ENCODE peak calls at places on chromosomes 7 and 10, in six cellular contexts. One of them, this sample, is unnamed.

GRCh38 chr7:37920619-37921339 is at the start of gene EPDR1:
- DNase-seq in activated CD4-positive, CD25-positive, alpha-beta regulatory T cell: no peak
- DNase-seq in left colon: peak
- DNase-seq in stomach: no peak
- DNase-seq in T-helper 9 cell: no peak
- DNase-seq in hippocampal formation: peak
- DNase-seq in this sample: peak

GRCh38 chr10:64182671-64183070 is 661.5 kb downstream of the REEP3 start:
- DNase-seq in stomach: no peak
- DNase-seq in T-helper 9 cell: no peak
- DNase-seq in hippocampal formation: no peak
- DNase-seq in left colon: no peak
- DNase-seq in activated CD4-positive, CD25-positive, alpha-beta regulatory T cell: no peak
- DNase-seq in this sample: no peak

GRCh38 chr10:46040004-46040403 is 6.1 kb downstream of the MSMB start:
- DNase-seq in hippocampal formation: no peak
- DNase-seq in left colon: no peak
- DNase-seq in T-helper 9 cell: no peak
- DNase-seq in activated CD4-positive, CD25-positive, alpha-beta regulatory T cell: no peak
- DNase-seq in stomach: no peak
- DNase-seq in this sample: no peak

GRCh38 chr10:28768227-28768626 is 90.9 kb downstream of the BAMBI start:
- DNase-seq in T-helper 9 cell: no peak
- DNase-seq in hippocampal formation: peak
- DNase-seq in stomach: no peak
- DNase-seq in left colon: no peak
- DNase-seq in activated CD4-positive, CD25-positive, alpha-beta regulatory T cell: no peak
- DNase-seq in this sample: no peak

GRCh38 chr10:15540729-15541128 is 169.6 kb upstream of the FAM171A1 start:
- DNase-seq in activated CD4-positive, CD25-positive, alpha-beta regulatory T cell: no peak
- DNase-seq in left colon: no peak
- DNase-seq in stomach: no peak
- DNase-seq in hippocampal formation: no peak
- DNase-seq in T-helper 9 cell: no peak
- DNase-seq in this sample: no peak

GRCh38 chr7:54069843-54070242 is 472.3 kb upstream of the VSTM2A start:
- DNase-seq in hippocampal formation: no peak
- DNase-seq in T-helper 9 cell: no peak
- DNase-seq in activated CD4-positive, CD25-positive, alpha-beta regulatory T cell: no peak
- DNase-seq in left colon: no peak
- DNase-seq in stomach: no peak
- DNase-seq in this sample: no peak

GRCh38 chr7:93147358-93147757 is 827 bp downstream of the SAMD9L start:
- DNase-seq in T-helper 9 cell: peak
- DNase-seq in left colon: peak
- DNase-seq in hippocampal formation: no peak
- DNase-seq in stomach: peak
- DNase-seq in activated CD4-positive, CD25-positive, alpha-beta regulatory T cell: no peak
- DNase-seq in this sample: no peak

GRCh38 chr7:105141068-105141467 is 127.1 kb downstream of the KMT2E start:
- DNase-seq in hippocampal formation: peak
- DNase-seq in activated CD4-positive, CD25-positive, alpha-beta regulatory T cell: no peak
- DNase-seq in left colon: no peak
- DNase-seq in T-helper 9 cell: no peak
- DNase-seq in stomach: no peak
- DNase-seq in this sample: no peak

GRCh38 chr7:100607111-100607510 is 4.9 kb downstream of the PCOLCE start:
- DNase-seq in T-helper 9 cell: no peak
- DNase-seq in hippocampal formation: no peak
- DNase-seq in stomach: no peak
- DNase-seq in activated CD4-positive, CD25-positive, alpha-beta regulatory T cell: no peak
- DNase-seq in left colon: no peak
- DNase-seq in this sample: no peak

GRCh38 chr10:132696728-132697567 is 89.0 kb downstream of the NKX6-2 start:
- DNase-seq in activated CD4-positive, CD25-positive, alpha-beta regulatory T cell: no peak
- DNase-seq in left colon: peak
- DNase-seq in T-helper 9 cell: no peak
- DNase-seq in hippocampal formation: no peak
- DNase-seq in stomach: no peak
- DNase-seq in this sample: peak

GRCh38 chr10:27742926-27743735 is 2.5 kb downstream of the MKX start:
- DNase-seq in activated CD4-positive, CD25-positive, alpha-beta regulatory T cell: no peak
- DNase-seq in stomach: peak
- DNase-seq in T-helper 9 cell: no peak
- DNase-seq in left colon: peak
- DNase-seq in hippocampal formation: no peak
- DNase-seq in this sample: no peak

GRCh38 chr10:89904755-89905154 is 203.4 kb downstream of the KIF20B start:
- DNase-seq in hippocampal formation: no peak
- DNase-seq in left colon: no peak
- DNase-seq in T-helper 9 cell: no peak
- DNase-seq in stomach: no peak
- DNase-seq in activated CD4-positive, CD25-positive, alpha-beta regulatory T cell: no peak
- DNase-seq in this sample: no peak

GRCh38 chr10:108358912-108359311 is 1194.4 kb upstream of the SORCS1 start:
- DNase-seq in left colon: no peak
- DNase-seq in stomach: no peak
- DNase-seq in hippocampal formation: no peak
- DNase-seq in T-helper 9 cell: no peak
- DNase-seq in activated CD4-positive, CD25-positive, alpha-beta regulatory T cell: no peak
- DNase-seq in this sample: no peak